ENCODE peak calls at places on chromosomes 4 and X, in four cellular contexts. X is neural progenitor cell, K is SK-N-SH, R is brain microvascular endothelial cell. T is an unnamed sample.

GRCh38 chr4:77776182-77777134 is 42.7 kb downstream of the CNOT6L start:
- DNase-seq in X (no peak), K (peak; percentile 50), R (no peak), T (no peak)

GRCh38 chr4:177235026-177235425 is 74.6 kb upstream of the NEIL3 start:
- DNase-seq in X (no peak), R (peak; percentile 25), K (no peak), T (no peak)

GRCh38 chr4:137069473-137069872 is 462.8 kb downstream of the PCDH18 start:
- DNase-seq in R (no peak), X (no peak), K (no peak), T (no peak)

GRCh38 chr4:79042079-79042674 is 102.9 kb upstream of the PAQR3 start:
- DNase-seq in X (peak; percentile 48), K (peak; percentile 46), R (peak; percentile 43), T (peak; percentile 10)

GRCh38 chr4:150436598-150437370 is 145.2 kb upstream of the MAB21L2 start:
- DNase-seq in K (no peak), R (no peak), X (no peak), T (no peak)

GRCh38 chr4:81452452-81453011 is 19.2 kb downstream of the RASGEF1B start:
- DNase-seq in K (no peak), X (no peak), R (no peak), T (no peak)

GRCh38 chr4:177380730-177381287 is 61.4 kb downstream of the AGA start:
- DNase-seq in K (peak; percentile 47), R (no peak), X (peak; percentile 59), T (no peak)

GRCh38 chr4:139603576-139604387 is 47.8 kb upstream of the SETD7 start:
- DNase-seq in R (peak; percentile 65), K (peak; percentile 55), X (peak; percentile 83), T (no peak)

GRCh38 chr4:169716677-169717076 is 41.1 kb downstream of the HPF1 start:
- DNase-seq in K (no peak), R (peak; percentile 3), X (no peak), T (no peak)

GRCh38 chr4:146486565-146486964 is 35.2 kb downstream of the SLC10A7 start:
- DNase-seq in K (no peak), R (no peak), X (no peak), T (no peak)

GRCh38 chr4:108763981-108764380 is 1.1 kb upstream of the ETNPPL start:
- DNase-seq in K (no peak), R (no peak), X (no peak), T (no peak)

GRCh38 chrX:12245650-12246645 is 107.7 kb downstream of the FRMPD4 start:
- DNase-seq in R (peak; percentile 73), K (no peak), X (no peak), T (no peak)

GRCh38 chr4:169620846-169621228 is 459 bp downstream of the CLCN3 start:
- DNase-seq in K (peak; percentile 27), X (peak; percentile 40), R (peak; percentile 24), T (no peak)

GRCh38 chr4:88865051-88865450 is 167.4 kb upstream of the NAP1L5 start:
- DNase-seq in R (no peak), K (no peak), X (no peak), T (no peak)

GRCh38 chr4:14180983-14181601 is 553.6 kb upstream of the BOD1L1 start:
- DNase-seq in R (no peak), K (no peak), X (no peak), T (no peak)

GRCh38 chr4:127832585-127832984 is 48.1 kb upstream of the PLK4 start:
- DNase-seq in R (no peak), K (no peak), X (peak; percentile 7), T (no peak)

GRCh38 chr4:108030332-108030731 is 40.6 kb downstream of the HADH start:
- DNase-seq in K (peak; percentile 40), X (peak; percentile 76), R (peak; percentile 78), T (no peak)

GRCh38 chrX:77514177-77514576 is 67.0 kb downstream of the FGF16 start:
- DNase-seq in K (no peak), X (no peak), R (no peak), T (no peak)

GRCh38 chrX:50967734-50968133 is 57.2 kb downstream of the BMP15 start:
- DNase-seq in R (no peak), X (no peak), K (no peak), T (no peak)

GRCh38 chrX:121641560-121641959 is 594.1 kb downstream of the GLUD2 start:
- DNase-seq in X (no peak), R (no peak), K (no peak), T (peak; percentile 42)

GRCh38 chr4:185357733-185358440 is 37.8 kb downstream of the LRP2BP start:
- DNase-seq in X (no peak), R (no peak), K (no peak), T (no peak)

GRCh38 chr4:72319596-72319995 is 249.4 kb downstream of the ADAMTS3 start:
- DNase-seq in X (no peak), R (peak; percentile 68), K (no peak), T (no peak)

GRCh38 chrX:43731086-43731485 is 75.0 kb downstream of the MAOA start:
- DNase-seq in X (no peak), R (no peak), K (no peak), T (no peak)

GRCh38 chr4:147846318-147847135 is 114.6 kb downstream of the ARHGAP10 start:
- DNase-seq in K (no peak), X (no peak), R (no peak), T (no peak)
- TF ChIP-seq CTCF in K (no peak), X (no peak), R (no peak), T (no peak)

GRCh38 chrX:48002929-48003328 is 860 bp downstream of the ZNF182 start:
- DNase-seq in K (no peak), X (no peak), R (no peak), T (no peak)
- H3K4me3 ChIP-seq in K (peak overlapping the region; percentile 77), X (peak overlapping the region; percentile 71), R (no peak overlapping the region), T (peak overlapping the region; percentile 79)

GRCh38 chr4:123662827-123663226 is 266.2 kb downstream of the SPRY1 start:
- DNase-seq in K (no peak), X (no peak), R (no peak), T (no peak)

GRCh38 chr4:123666486-123666885 is 269.9 kb downstream of the SPRY1 start:
- DNase-seq in R (no peak), K (no peak), X (no peak), T (no peak)

GRCh38 chr4:123659262-123659661 is 262.7 kb downstream of the SPRY1 start:
- DNase-seq in R (no peak), X (no peak), K (no peak), T (no peak)

GRCh38 chr4:123659759-123660158 is 263.2 kb downstream of the SPRY1 start:
- DNase-seq in K (no peak), R (no peak), X (no peak), T (no peak)

DNA sequence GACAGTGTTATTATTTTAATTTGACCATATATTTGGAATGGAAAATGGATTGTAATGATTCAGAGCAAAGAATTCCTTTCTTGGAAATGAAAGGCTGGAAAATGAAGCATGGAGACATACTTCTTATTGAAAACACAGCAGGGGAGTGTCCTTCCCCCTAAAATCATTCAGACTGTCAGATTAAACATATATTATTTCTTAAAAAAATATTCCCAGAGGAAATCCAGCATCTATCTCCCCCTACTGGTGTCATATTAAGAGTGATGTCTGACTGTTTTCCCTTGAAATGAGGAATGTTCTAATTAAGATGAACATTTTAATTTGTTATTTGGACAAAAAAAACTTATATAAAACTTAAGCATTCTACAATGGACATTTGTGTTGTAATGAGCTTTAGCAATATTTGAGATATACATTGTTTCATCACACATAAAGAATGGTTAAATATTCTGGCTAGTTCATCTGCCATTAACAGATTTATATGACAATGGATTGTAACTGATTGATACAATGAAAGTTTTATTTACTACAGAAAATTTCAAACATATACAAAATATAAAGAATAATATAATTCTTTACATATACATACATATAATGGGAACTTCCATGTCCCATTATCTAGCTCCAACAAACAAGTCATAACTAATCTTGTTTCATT is 264.6 kb downstream of the SPRY1 start:
- DNase-seq in R (no peak), X (no peak), K (peak; percentile 24), T (no peak)
- TF ChIP-seq CTCF in R (peak; percentile 52), X (peak; percentile 67), K (peak; percentile 75), T (peak; percentile 48)

DNA sequence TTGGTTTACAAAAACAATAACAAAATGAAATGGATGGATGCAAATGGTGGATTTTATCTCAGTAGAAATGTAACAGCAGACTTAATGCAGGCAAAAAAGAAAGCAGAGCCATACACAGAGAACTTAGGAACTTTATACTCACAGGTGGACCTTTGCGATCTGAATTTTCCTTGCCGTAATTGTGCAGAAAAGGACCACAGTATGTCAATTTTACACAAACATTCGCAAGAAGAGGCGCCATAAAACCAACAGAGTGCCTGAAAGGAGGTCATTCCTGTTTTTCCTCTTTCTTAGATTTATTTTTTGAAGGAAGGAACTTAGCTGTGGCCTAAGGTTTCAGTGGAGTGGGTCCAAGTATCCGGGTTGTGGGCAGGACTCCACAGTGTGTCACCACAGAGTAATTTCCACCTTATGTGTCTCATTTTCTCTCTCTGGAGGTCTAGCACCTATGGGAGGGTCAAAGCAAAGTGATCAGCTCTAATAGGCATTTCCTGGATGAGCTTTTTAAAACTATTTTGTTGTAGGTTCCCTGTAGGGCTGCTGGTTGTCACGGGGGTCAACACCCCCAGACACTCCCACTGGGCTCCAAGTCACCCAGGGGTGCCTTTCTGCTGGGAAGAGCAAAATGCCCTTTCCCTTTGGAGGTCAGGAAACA is 24.7 kb upstream of the PBDC1 start:
- DNase-seq in K (no peak), R (no peak), X (no peak), T (no peak)
- H3K4me3 ChIP-seq in K (peak overlapping the region; percentile 59), R (no peak overlapping the region), X (no peak overlapping the region), T (peak overlapping the region; percentile 29)

DNA sequence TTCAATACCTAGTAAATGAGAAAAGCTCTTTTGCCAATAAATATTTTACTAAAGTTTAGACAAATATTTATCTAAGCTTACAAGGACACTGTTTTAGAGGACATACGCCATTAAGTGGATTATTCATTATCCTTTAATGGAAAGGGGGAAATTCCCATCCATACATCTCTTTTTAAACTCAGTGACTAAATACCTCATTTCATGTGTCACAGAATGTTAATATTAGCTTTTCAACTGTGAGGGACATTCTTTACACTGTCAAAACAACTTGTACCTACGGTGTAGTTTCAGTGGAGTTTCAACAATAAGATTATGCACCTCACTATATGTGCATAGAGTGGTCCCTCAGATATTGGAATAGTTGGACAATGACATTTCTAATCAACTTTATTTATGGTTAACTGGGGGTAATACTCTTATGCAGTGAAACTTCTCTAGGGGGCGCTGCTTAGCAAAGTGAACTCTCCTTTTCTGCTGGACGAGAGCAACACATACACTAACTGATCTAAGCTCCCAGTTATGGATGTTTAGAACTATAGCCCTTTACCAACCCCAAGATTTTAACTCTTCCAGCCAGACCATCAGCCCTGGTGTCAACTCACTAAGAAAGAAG is 9.7 kb downstream of the HS6ST2 start:
- DNase-seq in X (peak; percentile 51), K (no peak), R (no peak), T (no peak)
- TF ChIP-seq CTCF in X (peak; percentile 64), K (peak; percentile 48), R (peak; percentile 39), T (no peak)

T was measured in LNCaP clone FGC.